ENCODE peak calls at places on chromosomes 3 and 15, in four cellular contexts. F is A549, T is astrocyte, R is ovary. Y is an unnamed sample.

GRCh38 chr15:25410649-25411048 is 28.2 kb downstream of the UBE3A start:
- DNase-seq in R (no peak), F (no peak), T (no peak), Y (no peak)

GRCh38 chr3:150242220-150242938 is 165.7 kb upstream of the TSC22D2 start:
- DNase-seq in T (peak), R (no peak), F (no peak), Y (no peak)

GRCh38 chr15:91281991-91282390 is 181.9 kb downstream of the SV2B start:
- DNase-seq in T (no peak), R (no peak), F (no peak), Y (no peak)

GRCh38 chr3:88059380-88060160 is 515 bp downstream of the ZNF654 start:
- DNase-seq in F (peak), R (no peak), T (no peak), Y (peak)

GRCh38 chr3:72782521-72782920 is 65.7 kb downstream of the SHQ1 start:
- DNase-seq in T (no peak), R (no peak), F (no peak), Y (no peak)

GRCh38 chr3:25156526-25157075 is 271.5 kb upstream of the RARB start:
- DNase-seq in R (peak), T (peak), F (no peak), Y (no peak)

GRCh38 chr15:37586976-37587375 is 347.5 kb upstream of the TMCO5A start:
- DNase-seq in T (peak), R (no peak), F (no peak), Y (no peak)

GRCh38 chr3:149363053-149363452 is 14.4 kb downstream of the TM4SF1 start:
- DNase-seq in R (no peak), F (no peak), T (peak), Y (no peak)

GRCh38 chr15:87777054-87777498 is 479.5 kb downstream of the NTRK3 start:
- DNase-seq in R (no peak), F (no peak), T (peak), Y (no peak)

GRCh38 chr3:190586631-190587000 is 72.7 kb downstream of the IL1RAP start:
- DNase-seq in T (peak), R (no peak), F (peak), Y (no peak)

GRCh38 chr3:72938471-72939265 is 50.8 kb downstream of the GXYLT2 start:
- DNase-seq in F (peak), T (peak), R (peak), Y (peak)

GRCh38 chr3:31288641-31289100 is 244.1 kb upstream of the STT3B start:
- DNase-seq in F (peak), T (peak), R (peak), Y (no peak)

GRCh38 chr3:134605506-134605905 is 45.3 kb downstream of the KY start:
- DNase-seq in F (no peak), R (no peak), T (no peak), Y (no peak)

GRCh38 chr15:94749848-94750617 is 518.7 kb downstream of the MCTP2 start:
- DNase-seq in T (peak), R (no peak), F (no peak), Y (no peak)

GRCh38 chr15:39115379-39116057 is 465.4 kb upstream of the THBS1 start:
- DNase-seq in R (no peak), T (no peak), F (no peak), Y (no peak)

GRCh38 chr3:20905210-20905805 is 719.3 kb upstream of the SGO1 start:
- DNase-seq in T (no peak), F (no peak), R (no peak), Y (no peak)

GRCh38 chr3:14391033-14391432 is 11.4 kb upstream of the SLC6A6 start:
- DNase-seq in F (no peak), T (peak), R (peak), Y (peak)

GRCh38 chr15:60563066-60563465 is 84.1 kb upstream of the ICE2 start:
- DNase-seq in R (no peak), F (no peak), T (no peak), Y (no peak)

GRCh38 chr15:99249270-99249817 is at the start of gene TTC23:
- DNase-seq in T (peak), R (peak), F (peak), Y (no peak)

GRCh38 chr3:90184861-90185260 is 1077.4 kb downstream of the EPHA3 start:
- DNase-seq in R (no peak), T (peak), F (no peak), Y (no peak)

GRCh38 chr15:52257734-52258062 is 37.9 kb downstream of the MYO5C start:
- DNase-seq in T (peak), F (no peak), R (no peak), Y (no peak)

GRCh38 chr3:42507252-42507651 is 4.8 kb downstream of the VIPR1 start:
- DNase-seq in R (no peak), T (no peak), F (no peak), Y (peak)

GRCh38 chr15:75182187-75183131 is 19.2 kb upstream of the C15orf39 start:
- DNase-seq in T (peak), R (peak), F (no peak), Y (no peak)

GRCh38 chr3:156558389-156558788 is 3.5 kb upstream of the SSR3 start:
- DNase-seq in F (no peak), R (no peak), T (no peak), Y (no peak)

GRCh38 chr3:178967184-178967532 is 104.5 kb downstream of the ZMAT3 start:
- DNase-seq in T (no peak), F (no peak), R (no peak), Y (no peak)

GRCh38 chr15:62417444-62417843 is 252.4 kb upstream of the C2CD4B start:
- DNase-seq in F (no peak), T (peak), R (no peak), Y (no peak)

GRCh38 chr3:52196977-52197376 is 983 bp upstream of the ALAS1 start:
- DNase-seq in T (no peak), F (no peak), R (no peak), Y (no peak)

GRCh38 chr15:49466119-49466518 is 43.1 kb downstream of the FGF7 start:
- DNase-seq in T (no peak), R (no peak), F (no peak), Y (no peak)
- H3K4me3 ChIP-seq in T (no peak), R (no peak), F (no peak), Y (peak)

GRCh38 chr3:175988401-175988800 is 1129.3 kb downstream of the NAALADL2 start:
- DNase-seq in F (no peak), T (no peak), R (no peak), Y (no peak)
- H3K27ac ChIP-seq in F (no peak), T (no peak), R (no peak), Y (no peak)

GRCh38 chr3:17982211-17982880 is 239.9 kb upstream of the TBC1D5 start:
- DNase-seq in F (no peak), R (no peak), T (no peak), Y (no peak)
- H3K4me3 ChIP-seq in F (no peak), R (no peak), T (no peak), Y (no peak)

GRCh38 chr15:42157981-42158765 is 1.7 kb upstream of the PLA2G4F start:
- DNase-seq in R (no peak), F (no peak), T (peak), Y (no peak)
- H3K27ac ChIP-seq in R (no peak), F (no peak), T (peak), Y (no peak)

GRCh38 chr3:184914628-184915027 is 102.7 kb downstream of the VPS8 start:
- DNase-seq in F (no peak), R (no peak), T (peak), Y (no peak)

GRCh38 chr3:184924547-184924946 is 112.6 kb downstream of the VPS8 start:
- DNase-seq in T (no peak), F (no peak), R (no peak), Y (no peak)

GRCh38 chr3:184918741-184919140 is 106.8 kb downstream of the VPS8 start:
- DNase-seq in T (no peak), R (no peak), F (no peak), Y (no peak)
- H3K4me3 ChIP-seq in T (no peak), R (no peak), F (no peak), Y (no peak)